ENCODE peak calls at places on chromosome 21, in eight cellular contexts. G, B, H, V, S, F, M and N are unnamed samples. For H3K4me1, the result is how much of the 10 kb centered on the place peaks cover.

GRCh38 chr21:42248241-42248640 is 29.3 kb downstream of the ABCG1 start:
- DNase-seq in B (no peak), H (no peak), V (no peak), F (no peak), M (no peak), G (no peak), S (peak), N (no peak)

GRCh38 chr21:18498428-18498827 is 94.8 kb upstream of the TMPRSS15 start:
- DNase-seq in M (no peak), F (no peak), B (no peak), S (no peak), G (no peak), V (no peak), H (no peak), N (no peak)

GRCh38 chr21:18529253-18529652 is 125.7 kb upstream of the TMPRSS15 start:
- DNase-seq in V (peak), G (no peak), S (no peak), F (no peak), M (no peak), H (no peak), B (no peak), N (no peak)

GRCh38 chr21:21283810-21284209 is 285.6 kb downstream of the NCAM2 start:
- DNase-seq in S (no peak), H (no peak), B (no peak), V (no peak), F (no peak), G (no peak), M (no peak), N (no peak)

GRCh38 chr21:46656820-46657219 is 21.3 kb downstream of the PRMT2 start:
- DNase-seq in G (no peak), F (no peak), M (no peak), V (no peak), B (no peak), S (no peak), H (no peak), N (no peak)

GRCh38 chr21:43758132-43758619 is 17.9 kb downstream of the CSTB start:
- DNase-seq in B (no peak), M (no peak), S (no peak), V (no peak), F (no peak), G (no peak), H (no peak), N (peak)

GRCh38 chr21:14673649-14674048 is 127.5 kb upstream of the SAMSN1 start:
- DNase-seq in H (no peak), V (no peak), B (no peak), F (no peak), S (no peak), G (peak), M (no peak), N (no peak)

GRCh38 chr21:35226960-35227741 is 178.0 kb upstream of the RUNX1 start:
- DNase-seq in S (no peak), G (no peak), M (no peak), H (peak), B (no peak), V (no peak), F (peak), N (no peak)

GRCh38 chr21:44304846-44305245 is 5.0 kb downstream of the PFKL start:
- DNase-seq in S (no peak), F (peak), H (no peak), V (peak), B (no peak), M (no peak), G (peak), N (peak)

GRCh38 chr21:25107708-25108107 is 499.6 kb downstream of the MRPL39 start:
- DNase-seq in G (peak), H (no peak), V (peak), F (no peak), M (no peak), S (no peak), B (no peak), N (no peak)

GRCh38 chr21:17848228-17848627 is 29.1 kb upstream of the C21orf91 start:
- DNase-seq in H (no peak), V (peak), G (no peak), M (peak), F (peak), S (no peak), B (no peak), N (peak)

GRCh38 chr21:26115346-26115745 is 55.2 kb downstream of the APP start:
- DNase-seq in G (no peak), F (no peak), H (no peak), B (no peak), V (no peak), M (no peak), S (no peak), N (no peak)

GRCh38 chr21:27412530-27412929 is 445.6 kb upstream of the ADAMTS5 start:
- DNase-seq in G (no peak), M (no peak), F (no peak), H (no peak), B (no peak), S (no peak), V (no peak), N (no peak)

GRCh38 chr21:42865361-42866160 is 13.8 kb downstream of the WDR4 start:
- DNase-seq in F (no peak), B (no peak), S (peak), V (peak), M (peak), G (no peak), H (no peak), N (no peak)

GRCh38 chr21:43664358-43664757 is 5.0 kb downstream of the RRP1B start:
- DNase-seq in V (no peak), B (no peak), G (no peak), F (no peak), S (no peak), H (no peak), M (no peak), N (no peak)

GRCh38 chr21:16419188-16419874 is 689.5 kb downstream of the USP25 start:
- DNase-seq in G (peak), M (peak), F (peak), S (peak), H (no peak), B (peak), V (peak), N (peak)

GRCh38 chr21:43360441-43361126 is 66.3 kb downstream of the SIK1 start:
- DNase-seq in V (no peak), B (no peak), G (no peak), H (no peak), F (no peak), S (no peak), M (no peak), N (no peak)

GRCh38 chr21:42527489-42528158 is 14.0 kb downstream of the SLC37A1 start:
- DNase-seq in V (no peak), G (no peak), H (peak), M (no peak), B (no peak), S (no peak), F (no peak), N (no peak)

GRCh38 chr21:9763807-9764206 is 757.6 kb upstream of the TPTE start:
- DNase-seq in B (no peak), H (no peak), S (no peak), V (no peak), F (no peak), G (no peak), M (no peak), N (no peak)
- H3K4me1 ChIP-seq in B (under half), H (under half), S (under half), V (under half), F (under half), G (under half), M (under half), N (under half)

DNA sequence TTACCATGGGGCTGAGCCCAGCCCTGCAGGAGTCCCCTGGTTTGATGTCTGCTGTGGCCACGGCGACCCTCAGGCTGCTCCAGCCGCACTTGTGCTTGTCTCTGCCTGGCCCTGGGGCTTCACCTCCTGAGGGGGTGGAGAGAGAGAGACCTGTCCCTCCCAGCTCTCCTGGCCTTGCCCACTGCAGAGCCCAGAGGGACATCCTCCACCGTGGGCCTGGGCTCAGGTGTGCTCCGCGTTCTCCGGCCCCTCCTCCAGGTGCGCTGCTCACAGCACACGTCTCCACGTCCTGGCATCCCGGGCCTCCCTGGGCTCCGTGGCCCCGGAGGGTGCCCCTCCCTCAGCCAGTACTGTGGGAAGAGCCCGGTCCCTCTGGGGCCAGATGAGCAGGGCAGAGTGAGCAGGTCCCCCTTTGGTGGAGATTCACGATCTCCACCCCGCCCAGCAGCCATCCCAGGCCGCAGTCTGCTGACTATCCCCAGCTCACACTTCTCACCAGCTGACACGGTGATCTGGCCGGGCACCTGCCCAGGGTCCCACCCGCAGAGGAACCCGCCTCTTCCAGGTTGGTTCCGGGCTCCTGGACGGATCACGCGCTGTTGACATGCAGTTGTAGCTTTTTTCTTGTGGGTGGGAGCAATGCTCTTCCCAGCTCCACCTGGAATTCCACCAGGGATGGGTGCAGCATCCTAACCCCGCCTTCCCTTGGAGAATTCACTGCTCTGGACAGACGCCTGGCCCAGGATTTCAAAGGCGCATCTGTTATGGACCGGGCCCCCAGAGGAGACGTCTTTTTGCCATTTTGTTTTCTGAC is 41.8 kb upstream of the POFUT2 start:
- DNase-seq in G (peak), B (no peak), V (no peak), M (peak), F (no peak), S (peak), H (no peak), N (no peak)
- H3K4me1 ChIP-seq in G (under half), B (half or more), V (under half), M (under half), F (under half), S (under half), H (under half), N (under half)

GRCh38 chr21:40769231-40769630 is 77.7 kb downstream of the DSCAM start:
- DNase-seq in S (no peak), F (no peak), V (no peak), B (no peak), M (no peak), H (no peak), G (no peak), N (no peak)

GRCh38 chr21:40768056-40768455 is 78.9 kb downstream of the DSCAM start:
- DNase-seq in B (no peak), S (no peak), G (no peak), M (no peak), F (no peak), V (no peak), H (no peak), N (no peak)

GRCh38 chr21:40760811-40761210 is 86.1 kb downstream of the DSCAM start:
- DNase-seq in S (no peak), B (no peak), M (no peak), G (no peak), H (no peak), F (no peak), V (no peak), N (no peak)

GRCh38 chr21:40770435-40771055 is 76.4 kb downstream of the DSCAM start:
- DNase-seq in F (no peak), B (no peak), V (no peak), H (no peak), G (no peak), S (no peak), M (no peak), N (no peak)

GRCh38 chr21:40765771-40766170 is 81.2 kb downstream of the DSCAM start:
- DNase-seq in F (no peak), M (no peak), H (no peak), V (no peak), G (no peak), B (no peak), S (no peak), N (no peak)
- H3K4me1 ChIP-seq in F (under half), M (under half), H (under half), V (under half), G (under half), B (under half), S (under half), N (under half)

GRCh38 chr21:37451446-37451845 is 84.9 kb downstream of the DYRK1A start:
- DNase-seq in V (no peak), G (no peak), H (no peak), M (no peak), F (no peak), B (no peak), S (no peak), N (no peak)
- H3K4me1 ChIP-seq in V (half or more), G (under half), H (under half), M (half or more), F (half or more), B (half or more), S (under half), N (under half)

GRCh38 chr21:33069243-33069642 is 698 bp upstream of the OLIG1 start:
- DNase-seq in G (no peak), H (no peak), B (no peak), S (no peak), F (no peak), V (no peak), M (no peak), N (no peak)
- H3K4me1 ChIP-seq in G (under half), H (under half), B (under half), S (under half), F (under half), V (under half), M (under half), N (under half)